ENCODE peak calls at places on chromosomes 6 and 20, in four cellular contexts. Q is stomach, I is left cardiac atrium, V is left lung. T is an unnamed sample.

GRCh38 chr6:32664827-32665362 is 1.6 kb downstream of the HLA-DQB1 start:
- DNase-seq in Q (peak), I (peak), V (peak), T (no peak)

GRCh38 chr6:157767757-157768156 is 55.3 kb upstream of the SNX9 start:
- DNase-seq in Q (no peak), I (no peak), V (no peak), T (no peak)

GRCh38 chr6:101543796-101544195 is 150.3 kb downstream of the GRIK2 start:
- DNase-seq in Q (no peak), I (no peak), V (no peak), T (no peak)

GRCh38 chr6:170388113-170388512 is 81.6 kb downstream of the FAM120B start:
- DNase-seq in Q (no peak), I (no peak), V (no peak), T (no peak)

GRCh38 chr20:56004611-56005388 is 519 bp downstream of the CBLN4 start:
- DNase-seq in Q (no peak), I (no peak), V (peak), T (no peak)

GRCh38 chr6:159012201-159012600 is 12.2 kb upstream of the RSPH3 start:
- DNase-seq in Q (no peak), I (no peak), V (no peak), T (no peak)

GRCh38 chr20:59515013-59515905 is 89.1 kb upstream of the PHACTR3 start:
- DNase-seq in Q (peak), I (peak), V (peak), T (peak)

GRCh38 chr20:20799913-20800312 is 87.5 kb upstream of the RALGAPA2 start:
- DNase-seq in Q (no peak), I (no peak), V (no peak), T (no peak)

GRCh38 chr6:20326422-20326728 is 75.3 kb upstream of the E2F3 start:
- DNase-seq in Q (no peak), I (no peak), V (no peak), T (no peak)

GRCh38 chr20:46811328-46812084 is 83.1 kb upstream of the EYA2 start:
- DNase-seq in Q (no peak), I (no peak), V (no peak), T (no peak)

GRCh38 chr6:26129656-26130055 is 42.4 kb downstream of the HFE start:
- DNase-seq in Q (no peak), I (no peak), V (no peak), T (no peak)

GRCh38 chr6:44074383-44075136 is 52.7 kb downstream of the MRPL14 start:
- DNase-seq in Q (peak), I (peak), V (peak), T (no peak)

GRCh38 chr20:1242099-1242498 is 16.3 kb downstream of the RAD21L1 start:
- DNase-seq in Q (no peak), I (no peak), V (no peak), T (no peak)

GRCh38 chr6:148464319-148465010 is 121.8 kb downstream of the SASH1 start:
- DNase-seq in Q (peak), I (peak), V (no peak), T (peak)

GRCh38 chr6:32539839-32540238 is 9.8 kb upstream of the HLA-DRB5 start:
- DNase-seq in Q (no peak), I (no peak), V (no peak), T (no peak)

GRCh38 chr6:96926425-96926824 is 1.9 kb downstream of the KLHL32 start:
- DNase-seq in Q (no peak), I (no peak), V (no peak), T (no peak)

GRCh38 chr6:47352169-47352568 is 42.5 kb upstream of the TNFRSF21 start:
- DNase-seq in Q (no peak), I (no peak), V (no peak), T (no peak)

GRCh38 chr6:146027586-146028249 is 1.1 kb upstream of the GRM1 start:
- DNase-seq in Q (no peak), I (no peak), V (peak), T (no peak)

GRCh38 chr20:25198663-25199363 is 3.3 kb downstream of the ENTPD6 start:
- DNase-seq in Q (no peak), I (peak), V (no peak), T (no peak)

T was measured in dermis microvascular lymphatic vessel endothelial cell.